ENCODE peak calls at places on chromosome 17, in five cellular contexts. V is gastrocnemius medialis, X is IMR-90, C is adrenal gland, J is A549. I is an unnamed sample.

GRCh38 chr17:40284085-40284713 is 3.5 kb upstream of the CDC6 start:
- DNase-seq in V (no peak), X (peak; percentile 83), J (no peak), C (no peak), I (no peak)

GRCh38 chr17:35865412-35866355 is 3.0 kb downstream of the HEATR9 start:
- DNase-seq in C (no peak), X (peak; percentile 61), V (no peak), J (no peak), I (no peak)

GRCh38 chr17:77160032-77160876 is 19.5 kb downstream of the SEC14L1 start:
- DNase-seq in V (no peak), C (no peak), J (no peak), X (no peak), I (no peak)

GRCh38 chr17:4544135-4544651 is 11.0 kb downstream of the MYBBP1A start:
- DNase-seq in V (no peak), J (no peak), X (no peak), C (no peak), I (no peak)

GRCh38 chr17:65559802-65560627 is 1.4 kb downstream of the AXIN2 start:
- DNase-seq in X (no peak), C (peak; percentile 36), V (no peak), J (no peak), I (no peak)

GRCh38 chr17:19387921-19388521 is 1.0 kb upstream of the MFAP4 start:
- DNase-seq in X (peak; percentile 76), C (no peak), J (no peak), V (no peak), I (no peak)

GRCh38 chr17:51805765-51806164 is 352.7 kb downstream of the CA10 start:
- DNase-seq in V (no peak), C (no peak), X (no peak), J (no peak), I (no peak)

GRCh38 chr17:16439867-16440351 is 24.5 kb downstream of the TRPV2 start:
- DNase-seq in C (no peak), X (no peak), V (no peak), J (no peak), I (no peak)

GRCh38 chr17:20063665-20064648 is 54.8 kb downstream of the SPECC1 start:
- DNase-seq in V (peak; percentile 69), X (peak; percentile 87), C (peak; percentile 83), J (peak; percentile 91), I (no peak)

GRCh38 chr17:63881935-63882601 is at the start of gene GH2:
- DNase-seq in C (peak; percentile 54), V (no peak), X (peak; percentile 34), J (peak; percentile 65), I (no peak)

GRCh38 chr17:14451729-14452191 is 150.9 kb downstream of the HS3ST3B1 start:
- DNase-seq in C (no peak), V (no peak), X (peak; percentile 7), J (no peak), I (no peak)

GRCh38 chr17:9893606-9894005 is 11.5 kb downstream of the RCVRN start:
- DNase-seq in V (no peak), X (peak; percentile 42), J (no peak), C (no peak), I (no peak)

GRCh38 chr17:4161179-4161559 is 18.2 kb downstream of the CYB5D2 start:
- DNase-seq in V (peak; percentile 90), C (peak; percentile 89), X (peak; percentile 93), J (peak; percentile 90), I (no peak)

GRCh38 chr17:79707931-79708891 is 22.5 kb upstream of the ENPP7 start:
- DNase-seq in C (no peak), X (peak; percentile 38), J (peak; percentile 66), V (no peak), I (no peak)

GRCh38 chr17:44084131-44084538 is 13.6 kb downstream of the G6PC3 start:
- DNase-seq in X (no peak), J (no peak), V (no peak), C (no peak), I (no peak)

GRCh38 chr17:14580494-14580893 is 279.6 kb downstream of the HS3ST3B1 start:
- DNase-seq in J (no peak), X (peak; percentile 12), V (no peak), C (no peak), I (no peak)

GRCh38 chr17:8670486-8670885 is 40.0 kb upstream of the MYH10 start:
- DNase-seq in C (no peak), V (no peak), X (peak; percentile 15), J (no peak), I (no peak)

GRCh38 chr17:40551091-40551873 is 14.0 kb downstream of the CCR7 start:
- DNase-seq in J (peak; percentile 99), C (peak; percentile 86), X (peak; percentile 100), V (peak; percentile 51), I (no peak)

GRCh38 chr17:61847659-61848058 is 15.7 kb downstream of the BRIP1 start:
- DNase-seq in C (no peak), J (no peak), X (no peak), V (no peak), I (no peak)

GRCh38 chr17:45006927-45007461 is 38.9 kb upstream of the C1QL1 start:
- DNase-seq in J (no peak), C (no peak), X (no peak), V (no peak), I (no peak)

GRCh38 chr17:27338536-27338985 is 44.6 kb downstream of the WSB1 start:
- DNase-seq in V (no peak), C (no peak), J (no peak), X (no peak), I (no peak)

GRCh38 chr17:6061290-6061689 is 8.9 kb upstream of the WSCD1 start:
- DNase-seq in V (no peak), X (peak; percentile 4), J (peak; percentile 83), C (peak; percentile 91), I (no peak)

GRCh38 chr17:12070561-12070960 is 49.9 kb downstream of the MAP2K4 start:
- DNase-seq in X (peak; percentile 89), J (no peak), C (no peak), V (no peak), I (no peak)

GRCh38 chr17:40582328-40582901 is 17.1 kb upstream of the CCR7 start:
- DNase-seq in X (no peak), V (no peak), C (peak; percentile 70), J (no peak), I (peak; percentile 32)

GRCh38 chr17:35155246-35155645 is 7.6 kb downstream of the UNC45B start:
- DNase-seq in X (no peak), V (no peak), J (no peak), C (no peak), I (no peak)

GRCh38 chr17:72715906-72716572 is 376.4 kb downstream of the SLC39A11 start:
- DNase-seq in C (no peak), V (no peak), X (peak; percentile 98), J (peak; percentile 97), I (no peak)

GRCh38 chr17:44376124-44376523 is 12.5 kb upstream of the FAM171A2 start:
- DNase-seq in V (no peak), C (peak; percentile 49), X (peak; percentile 10), J (no peak), I (no peak)

GRCh38 chr17:49497147-49498036 is 2.3 kb downstream of the NGFR start:
- DNase-seq in J (no peak), X (peak; percentile 22), V (peak; percentile 52), C (peak; percentile 64), I (no peak)

GRCh38 chr17:44220211-44221071 is 966 bp upstream of the UBTF start:
- DNase-seq in X (peak; percentile 44), C (peak; percentile 69), V (no peak), J (peak; percentile 64), I (no peak)

GRCh38 chr17:75024686-75025397 is 12.4 kb downstream of the MRPL58 start:
- DNase-seq in C (no peak), X (no peak), V (no peak), J (no peak), I (no peak)

GRCh38 chr17:45940826-45941225 is 46.5 kb downstream of the MAPT start:
- DNase-seq in C (no peak), X (no peak), V (peak; percentile 85), J (no peak), I (no peak)

GRCh38 chr17:68432086-68432864 is 25.0 kb downstream of the WIPI1 start:
- DNase-seq in V (no peak), C (no peak), J (no peak), X (no peak), I (no peak)

GRCh38 chr17:27882162-27882840 is 10.9 kb downstream of the LYRM9 start:
- DNase-seq in V (no peak), X (no peak), J (no peak), C (no peak), I (no peak)

GRCh38 chr17:76034433-76035185 is 7.5 kb upstream of the EVPL start:
- DNase-seq in J (no peak), C (no peak), X (no peak), V (no peak), I (no peak)

GRCh38 chr17:76039121-76039520 is 12.0 kb upstream of the EVPL start:
- DNase-seq in X (peak; percentile 40), C (peak; percentile 45), V (no peak), J (no peak), I (no peak)

GRCh38 chr17:76033139-76033538 is 6.0 kb upstream of the EVPL start:
- DNase-seq in J (no peak), X (no peak), C (no peak), V (no peak), I (no peak)

GRCh38 chr17:76038050-76038449 is 10.9 kb upstream of the EVPL start:
- DNase-seq in X (peak; percentile 16), V (no peak), C (no peak), J (no peak), I (no peak)

GRCh38 chr17:76036497-76037380 is 9.6 kb upstream of the EVPL start:
- DNase-seq in C (no peak), J (no peak), X (peak; percentile 17), V (no peak), I (no peak)
- H3K4me1 ChIP-seq in C (peaks cover 18% of the 10 kb centered on the region), J (no peaks in the 10 kb centered on the region), X (no peaks in the 10 kb centered on the region), V (no peaks in the 10 kb centered on the region), I (no peaks in the 10 kb centered on the region)

GRCh38 chr17:59154721-59155438 is at the start of gene SKA2:
- DNase-seq in V (no peak), X (no peak), J (peak; percentile 100), C (peak; percentile 98), I (peak; percentile 98)
- TF ChIP-seq POLR2A in V (no peak), X (peak; percentile 9), J (peak; percentile 36), C (peak; percentile 61), I (no peak)

GRCh38 chr17:55606431-55606830 is 95.2 kb upstream of the SMIM36 start:
- DNase-seq in X (no peak), V (no peak), J (no peak), C (no peak), I (no peak)
- H3K4me1 ChIP-seq in X (peaks cover 14% of the 10 kb centered on the region), V (no peaks in the 10 kb centered on the region), J (peaks cover 18% of the 10 kb centered on the region), C (no peaks in the 10 kb centered on the region), I (no peaks in the 10 kb centered on the region)

DNA sequence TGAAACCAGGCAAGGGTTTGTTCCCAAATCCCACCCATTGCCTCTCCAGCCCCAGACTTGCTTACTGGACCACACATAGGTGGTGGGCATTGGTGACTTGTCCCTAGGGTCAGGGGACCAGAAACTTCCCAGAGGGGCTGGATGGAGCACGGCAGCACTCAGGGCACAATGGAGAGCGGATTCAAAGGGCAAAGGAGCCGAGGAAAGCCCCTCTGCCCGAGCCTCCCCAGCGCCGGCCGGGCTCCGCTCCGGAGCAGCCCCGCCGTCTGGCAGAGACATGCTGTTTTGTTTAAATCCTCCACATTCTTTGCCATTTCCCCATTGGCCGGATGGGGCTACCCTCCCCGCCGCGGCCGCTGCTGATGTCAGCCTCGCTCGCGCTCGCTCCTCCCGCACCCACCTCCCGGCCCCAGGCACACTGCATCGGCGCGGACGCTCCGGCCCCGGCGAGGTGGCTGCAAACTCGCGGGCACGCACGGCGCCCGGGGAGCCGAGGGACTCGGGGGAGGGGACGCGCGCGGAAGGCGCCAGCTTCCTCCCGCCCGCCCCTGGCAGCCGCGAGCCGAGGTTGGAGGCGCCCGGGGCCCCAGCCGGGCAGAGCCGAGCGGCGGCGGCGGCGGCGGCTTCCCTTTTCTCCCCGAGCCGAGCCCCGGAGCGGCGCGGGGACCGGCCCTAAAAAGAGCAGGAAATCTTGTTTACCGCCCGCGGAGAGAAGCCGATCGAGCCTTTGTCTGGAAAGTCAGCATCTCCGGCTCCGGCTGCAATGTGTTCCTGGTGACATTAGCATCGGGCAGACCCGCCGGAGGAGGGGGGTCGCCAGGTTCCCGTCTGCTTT is at the start of gene PITPNC1:
- DNase-seq in J (peak; percentile 84), C (peak; percentile 92), X (peak; percentile 86), V (peak; percentile 53), I (peak; percentile 34)
- TF ChIP-seq POLR2A in J (peak; percentile 57), C (peak; percentile 97), X (peak; percentile 92), V (peak; percentile 63), I (no peak)

I was measured in esophagus squamous epithelium.